ENCODE peak calls at places on chromosomes 7 and 10, in seven cellular contexts. Z, C, F, Y, O, I and U are unnamed samples.

GRCh38 chr10:70232155-70232858 is 922 bp downstream of the PPA1 start:
- DNase-seq in I (peak; percentile 71), F (peak; percentile 54), Z (peak; percentile 36), O (peak; percentile 71), C (peak; percentile 93), Y (peak; percentile 82), U (peak; percentile 62)

GRCh38 chr10:124632064-124632531 is 112.1 kb downstream of the FAM53B start:
- DNase-seq in F (peak; percentile 65), O (peak; percentile 67), C (no peak), Z (peak; percentile 58), I (peak; percentile 12), Y (no peak), U (no peak)

GRCh38 chr7:37538945-37539344 is 90.3 kb upstream of the ELMO1 start:
- DNase-seq in O (no peak), F (no peak), Y (no peak), Z (no peak), C (no peak), I (no peak), U (no peak)

GRCh38 chr7:126398285-126398684 is 854.5 kb downstream of the GRM8 start:
- DNase-seq in C (no peak), Y (no peak), Z (no peak), I (no peak), F (no peak), O (no peak), U (no peak)

GRCh38 chr7:125573131-125573530 is 643.5 kb upstream of the POT1 start:
- DNase-seq in Y (no peak), F (no peak), I (no peak), Z (no peak), C (no peak), O (no peak), U (no peak)

GRCh38 chr10:112793197-112793921 is 156.7 kb upstream of the TCF7L2 start:
- DNase-seq in O (no peak), Y (no peak), Z (no peak), I (peak; percentile 61), C (peak; percentile 49), F (no peak), U (no peak)

GRCh38 chr10:102675887-102676616 is 31.8 kb downstream of the TRIM8 start:
- DNase-seq in F (no peak), Y (peak; percentile 61), Z (no peak), C (peak; percentile 55), O (no peak), I (peak; percentile 72), U (peak; percentile 23)

GRCh38 chr7:137601642-137602041 is 245.1 kb downstream of the DGKI start:
- DNase-seq in Z (no peak), F (no peak), I (no peak), O (no peak), Y (no peak), C (no peak), U (no peak)

GRCh38 chr10:60434418-60435046 is 44.9 kb upstream of the ANK3 start:
- DNase-seq in Z (peak; percentile 61), O (peak; percentile 58), C (peak; percentile 92), F (peak; percentile 72), Y (peak; percentile 65), I (peak; percentile 76), U (peak; percentile 55)

GRCh38 chr10:16742165-16742960 is 74.9 kb downstream of the RSU1 start:
- DNase-seq in C (no peak), O (no peak), I (no peak), Y (no peak), F (no peak), Z (no peak), U (no peak)

GRCh38 chr10:8726087-8726486 is 671.6 kb downstream of the GATA3 start:
- DNase-seq in Z (no peak), O (no peak), F (no peak), I (no peak), Y (no peak), C (peak; percentile 73), U (peak; percentile 92)

GRCh38 chr10:103458720-103459119 is at the start of gene CALHM1:
- DNase-seq in C (no peak), Y (peak; percentile 36), I (no peak), Z (no peak), O (peak; percentile 74), F (peak; percentile 76), U (no peak)

GRCh38 chr10:80457554-80458262 is 3.6 kb downstream of the TSPAN14 start:
- DNase-seq in O (no peak), Z (no peak), C (no peak), I (no peak), F (peak; percentile 74), Y (no peak), U (no peak)

GRCh38 chr7:84799131-84799530 is 387.7 kb downstream of the SEMA3D start:
- DNase-seq in F (no peak), O (no peak), I (peak; percentile 11), Z (no peak), C (no peak), Y (peak; percentile 8), U (no peak)

GRCh38 chr10:131901181-131901829 is 497 bp downstream of the PPP2R2D start:
- DNase-seq in I (peak; percentile 69), F (peak; percentile 67), Y (peak; percentile 80), O (peak; percentile 81), C (no peak), Z (peak; percentile 71), U (no peak)

GRCh38 chr10:71137701-71138100 is 74.7 kb upstream of the UNC5B start:
- DNase-seq in Y (no peak), F (no peak), I (no peak), O (no peak), Z (no peak), C (no peak), U (no peak)

GRCh38 chr10:83692196-83692595 is 447.1 kb upstream of the GHITM start:
- DNase-seq in O (no peak), I (no peak), F (no peak), Z (no peak), Y (no peak), C (peak; percentile 1), U (peak; percentile 95)

GRCh38 chr7:89776980-89777379 is 377.3 kb upstream of the STEAP1 start:
- DNase-seq in O (no peak), I (no peak), F (no peak), C (no peak), Y (no peak), Z (no peak), U (no peak)

GRCh38 chr7:43649755-43650274 is 66.9 kb downstream of the STK17A start:
- DNase-seq in F (no peak), I (no peak), O (peak; percentile 95), Z (no peak), Y (no peak), C (peak; percentile 92), U (peak; percentile 25)

GRCh38 chr10:53402594-53402993 is 630.0 kb upstream of the MBL2 start:
- DNase-seq in F (no peak), Z (no peak), Y (no peak), O (no peak), C (no peak), I (no peak), U (no peak)

GRCh38 chr10:53406532-53406931 is 633.9 kb upstream of the MBL2 start:
- DNase-seq in C (no peak), I (no peak), F (no peak), Y (no peak), Z (no peak), O (no peak), U (no peak)

GRCh38 chr10:53403688-53404087 is 631.1 kb upstream of the MBL2 start:
- DNase-seq in C (peak; percentile 37), Z (peak; percentile 49), O (no peak), Y (peak; percentile 37), I (no peak), F (no peak), U (no peak)

DNA sequence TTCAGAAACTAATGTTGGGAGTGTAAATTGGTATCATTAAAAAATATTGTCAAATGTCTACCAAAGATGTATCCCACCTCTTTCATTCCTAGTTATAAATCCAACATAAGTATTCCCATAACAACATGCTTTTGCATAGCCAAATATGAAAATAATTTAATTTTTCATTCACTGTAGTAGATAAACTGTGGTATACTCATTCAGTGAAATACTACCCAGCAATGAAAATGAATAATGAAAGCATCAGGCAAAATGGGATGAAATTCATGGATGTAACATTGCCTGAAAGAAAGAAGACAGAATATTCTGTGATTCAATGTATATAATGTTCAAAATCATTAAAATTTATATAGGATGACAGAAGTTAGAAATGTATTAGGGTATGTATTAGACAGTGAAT is 629.0 kb upstream of the MBL2 start:
- DNase-seq in Z (no peak), C (no peak), F (no peak), O (no peak), Y (no peak), I (no peak), U (no peak)
- H3K9me2 ChIP-seq in Z (no peaks in the 10 kb centered on the region), C (no peaks in the 10 kb centered on the region), F (no peaks in the 10 kb centered on the region), O (no peaks in the 10 kb centered on the region), Y (no peaks in the 10 kb centered on the region), I (no peaks in the 10 kb centered on the region), U (no peaks in the 10 kb centered on the region)

DNA sequence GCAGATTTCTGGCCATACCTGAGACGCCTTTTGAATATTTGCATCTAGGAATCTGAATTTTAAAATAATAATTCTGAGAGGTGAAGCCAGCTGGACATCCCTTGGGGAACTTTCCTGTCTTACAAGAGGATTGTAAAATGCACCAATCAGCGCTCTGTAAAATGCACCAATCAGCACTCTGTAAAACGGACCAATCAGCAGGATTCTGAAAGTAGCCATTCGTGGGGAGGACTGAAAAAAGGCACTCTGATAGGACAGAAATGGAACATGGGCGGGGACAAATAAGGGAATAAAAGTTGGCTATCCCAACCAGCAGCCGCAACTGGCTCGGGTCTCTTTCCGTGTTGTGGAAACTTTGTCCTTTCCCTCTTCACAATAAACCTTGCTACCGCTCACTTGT is 9.9 kb downstream of the PPIF start:
- DNase-seq in Y (no peak), I (no peak), Z (no peak), O (no peak), C (peak; percentile 60), F (no peak), U (no peak)
- H3K4me2 ChIP-seq in Y (no peak overlapping the region), I (no peak overlapping the region), Z (no peak overlapping the region), O (no peak overlapping the region), C (no peak overlapping the region), F (no peak overlapping the region), U (no peak overlapping the region)

DNA sequence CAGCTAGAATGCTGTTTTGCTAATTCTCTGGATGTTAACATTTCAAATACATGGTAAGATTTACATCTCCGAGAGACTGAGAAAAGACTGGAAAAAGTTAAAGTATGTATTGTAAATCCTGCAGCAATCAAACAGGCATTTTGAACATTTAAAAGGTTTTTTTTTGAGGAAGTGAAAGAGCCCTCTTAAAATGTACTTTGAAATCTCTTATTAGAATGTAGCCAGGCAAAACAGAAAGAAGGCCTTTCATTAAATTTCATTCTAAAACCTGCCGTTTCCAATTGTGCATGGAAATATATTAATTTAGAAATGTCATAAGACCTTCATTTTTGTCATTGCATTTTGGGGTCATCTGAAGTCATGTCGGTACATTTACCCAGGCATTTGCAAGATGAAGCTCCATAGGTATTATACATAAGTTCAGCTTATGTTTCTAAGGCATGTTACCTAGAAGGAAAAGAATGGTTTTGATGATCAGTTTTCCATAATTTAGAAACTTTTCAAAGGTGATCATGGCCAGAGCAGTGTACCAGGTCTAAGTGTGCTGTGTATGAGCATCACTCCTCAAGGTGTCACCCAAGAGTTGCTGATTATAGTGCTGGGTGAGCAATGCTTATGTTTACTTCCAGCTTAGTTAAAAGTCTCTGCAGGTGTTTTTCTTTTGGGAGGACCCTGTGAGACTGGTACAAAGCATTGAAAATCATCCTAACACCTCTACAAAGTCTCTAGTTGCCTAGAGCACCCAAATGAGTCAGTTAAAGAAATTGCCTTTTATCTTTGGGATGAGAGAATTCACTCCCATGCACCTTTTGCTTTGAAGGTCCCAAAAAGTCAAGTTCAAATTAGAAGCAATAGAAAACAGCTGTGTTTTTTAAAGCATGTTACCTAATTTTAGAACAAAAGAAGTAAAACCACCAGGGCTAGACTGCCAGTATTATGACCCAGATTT is 7.1 kb downstream of the ZNF736 start:
- DNase-seq in C (no peak), Y (no peak), F (peak; percentile 10), Z (no peak), I (no peak), O (peak; percentile 58), U (no peak)
- H3K36me3 ChIP-seq in C (peaks cover 51% of the 10 kb centered on the region), Y (no peaks in the 10 kb centered on the region), F (no peaks in the 10 kb centered on the region), Z (peaks cover 39% of the 10 kb centered on the region), I (peaks cover 4% of the 10 kb centered on the region), O (peaks cover 76% of the 10 kb centered on the region), U (no peaks in the 10 kb centered on the region)

GRCh38 chr7:31464601-31465000 is 49.3 kb upstream of the ITPRID1 start:
- DNase-seq in C (peak; percentile 87), O (no peak), Y (peak; percentile 33), F (no peak), Z (no peak), I (no peak), U (peak; percentile 5)
- H3K9me2 ChIP-seq in C (no peaks in the 10 kb centered on the region), O (no peaks in the 10 kb centered on the region), Y (no peaks in the 10 kb centered on the region), F (no peaks in the 10 kb centered on the region), Z (no peaks in the 10 kb centered on the region), I (no peaks in the 10 kb centered on the region), U (no peaks in the 10 kb centered on the region)